ENCODE peak calls at places on chromosomes 2 and 18, in six cellular contexts. V is T1000, K is NT2/D1, Z is HEK293T, R is A549, S is Right ventricle myocardium superior. W is an unnamed sample.

GRCh38 chr2:103462101-103462500 is 700.3 kb downstream of the TMEM182 start:
- DNase-seq in R (no peak), K (no peak), V (no peak), Z (no peak), S (no peak), W (no peak)

GRCh38 chr2:128324008-128324896 is 5.6 kb upstream of the HS6ST1 start:
- DNase-seq in R (no peak), Z (no peak), K (no peak), S (no peak), V (no peak), W (peak)

GRCh38 chr2:212906620-212907019 is 244.8 kb downstream of the IKZF2 start:
- DNase-seq in K (no peak), R (no peak), S (no peak), V (no peak), Z (no peak), W (no peak)

GRCh38 chr2:8193686-8194615 is 487.9 kb upstream of the ID2 start:
- DNase-seq in V (no peak), K (no peak), Z (no peak), R (no peak), S (no peak), W (no peak)

GRCh38 chr2:168179592-168179991 is 67.8 kb downstream of the STK39 start:
- DNase-seq in R (no peak), Z (no peak), V (no peak), K (no peak), S (no peak), W (no peak)

GRCh38 chr2:119179951-119180350 is 21.4 kb upstream of the C1QL2 start:
- DNase-seq in K (no peak), V (no peak), S (no peak), R (no peak), Z (no peak), W (no peak)

GRCh38 chr2:181264436-181264835 is 192.8 kb upstream of the ITGA4 start:
- DNase-seq in R (no peak), Z (no peak), K (no peak), V (no peak), S (no peak), W (no peak)

GRCh38 chr18:76952747-76953146 is 130.4 kb downstream of the ZNF236 start:
- DNase-seq in V (no peak), K (no peak), Z (no peak), R (no peak), S (no peak), W (no peak)

GRCh38 chr2:9914384-9915065 is 37.0 kb upstream of the GRHL1 start:
- DNase-seq in Z (no peak), R (peak), K (no peak), S (no peak), V (peak), W (no peak)

GRCh38 chr2:171482877-171483276 is 39.4 kb upstream of the CYBRD1 start:
- DNase-seq in R (no peak), S (no peak), Z (no peak), V (no peak), K (peak), W (no peak)

GRCh38 chr2:114442545-114442944 is at the start of gene DPP10:
- DNase-seq in V (no peak), Z (peak), K (peak), S (peak), R (peak), W (no peak)

GRCh38 chr18:12593861-12594260 is 64.0 kb downstream of the SPIRE1 start:
- DNase-seq in K (no peak), V (no peak), S (no peak), R (no peak), Z (no peak), W (no peak)

GRCh38 chr18:8820701-8821465 is 115.5 kb downstream of the MTCL1 start:
- DNase-seq in K (no peak), S (no peak), V (no peak), R (no peak), Z (no peak), W (no peak)

GRCh38 chr2:224278531-224278930 is 123.4 kb downstream of the FAM124B start:
- DNase-seq in R (no peak), V (no peak), K (no peak), Z (no peak), S (no peak), W (no peak)

GRCh38 chr2:25303517-25304338 is 38.0 kb downstream of the DNMT3A start:
- DNase-seq in S (no peak), Z (no peak), R (no peak), V (no peak), K (no peak), W (no peak)

GRCh38 chr2:81234711-81235110 is 930.2 kb upstream of the LRRTM1 start:
- DNase-seq in V (no peak), S (no peak), Z (no peak), R (no peak), K (no peak), W (no peak)

GRCh38 chr18:38330573-38330972 is 765.0 kb upstream of the CELF4 start:
- DNase-seq in Z (no peak), V (no peak), S (no peak), R (no peak), K (no peak), W (no peak)

GRCh38 chr2:240925191-240925575 is 19.0 kb downstream of the CROCC2 start:
- DNase-seq in Z (no peak), R (peak), K (no peak), V (no peak), S (peak), W (peak)

GRCh38 chr2:113025751-113026150 is 20.5 kb downstream of the IL36A start:
- DNase-seq in S (no peak), V (no peak), R (no peak), Z (no peak), K (no peak), W (no peak)

GRCh38 chr18:46416706-46417638 is 240.0 kb downstream of the LOXHD1 start:
- DNase-seq in K (no peak), S (no peak), R (peak), Z (peak), V (no peak), W (no peak)

GRCh38 chr2:234341332-234341985 is 155.4 kb downstream of the ARL4C start:
- DNase-seq in R (no peak), Z (no peak), S (no peak), K (no peak), V (no peak), W (no peak)

GRCh38 chr2:240154606-240155005 is 14.1 kb upstream of the OTOS start:
- DNase-seq in R (no peak), K (no peak), Z (no peak), V (no peak), S (no peak), W (no peak)

GRCh38 chr2:11621465-11621864 is 48.5 kb downstream of the NTSR2 start:
- DNase-seq in Z (no peak), R (no peak), K (no peak), S (no peak), V (no peak), W (no peak)

GRCh38 chr18:21141678-21142422 is 30.2 kb upstream of the ROCK1 start:
- DNase-seq in V (no peak), Z (no peak), R (no peak), S (no peak), K (no peak), W (no peak)

GRCh38 chr2:80256396-80257167 is 48.0 kb downstream of the LRRTM1 start:
- DNase-seq in R (peak), S (no peak), Z (peak), K (peak), V (no peak), W (no peak)

W was measured in CD4-positive, alpha-beta T cell.